ENCODE peak calls at places on chromosomes 3 and 15, in nine cellular contexts. J, Z, W, E, X, C, T, F and G are unnamed samples. For H3K4me1, the result is how much of the 10 kb centered on the place peaks cover.

GRCh38 chr3:183958775-183959174 is 58.9 kb downstream of the ABCC5 start:
- DNase-seq in J (no peak), Z (no peak), W (no peak), E (no peak), X (no peak), C (no peak), T (no peak), F (no peak), G (no peak)

GRCh38 chr15:40295297-40295696 is 12.4 kb upstream of the ANKRD63 start:
- DNase-seq in J (no peak), Z (no peak), W (no peak), E (no peak), X (no peak), C (no peak), T (no peak), F (peak), G (no peak)

GRCh38 chr3:87756616-87757015 is 302.2 kb downstream of the CGGBP1 start:
- DNase-seq in J (no peak), Z (no peak), W (no peak), E (no peak), X (no peak), C (no peak), T (no peak), F (no peak), G (no peak)

GRCh38 chr15:93210995-93211394 is 122.0 kb upstream of the RGMA start:
- DNase-seq in J (no peak), Z (no peak), W (no peak), E (no peak), X (no peak), C (no peak), T (no peak), F (no peak), G (no peak)

GRCh38 chr15:71052356-71052755 is 62.9 kb upstream of the THSD4 start:
- DNase-seq in J (no peak), Z (no peak), W (peak), E (no peak), X (no peak), C (peak), T (no peak), F (no peak), G (no peak)

GRCh38 chr3:105473521-105474223 is 107.0 kb downstream of the ALCAM start:
- DNase-seq in J (no peak), Z (no peak), W (peak), E (no peak), X (no peak), C (peak), T (no peak), F (no peak), G (no peak)

GRCh38 chr3:21766002-21766401 is 15.0 kb upstream of the ZNF385D start:
- DNase-seq in J (no peak), Z (no peak), W (no peak), E (no peak), X (no peak), C (no peak), T (no peak), F (no peak), G (no peak)

GRCh38 chr3:5250467-5251195 is 63.1 kb downstream of the EDEM1 start:
- DNase-seq in J (no peak), Z (no peak), W (no peak), E (no peak), X (no peak), C (no peak), T (no peak), F (no peak), G (no peak)

GRCh38 chr3:98402507-98402906 is 12.0 kb downstream of the OR5K3 start:
- DNase-seq in J (no peak), Z (no peak), W (no peak), E (no peak), X (no peak), C (no peak), T (no peak), F (no peak), G (no peak)

GRCh38 chr3:6921041-6921440 is 60.1 kb downstream of the GRM7 start:
- DNase-seq in J (no peak), Z (no peak), W (no peak), E (no peak), X (no peak), C (peak), T (no peak), F (no peak), G (no peak)

GRCh38 chr15:100769975-100770340 is 109.7 kb upstream of the ALDH1A3 start:
- DNase-seq in J (no peak), Z (no peak), W (no peak), E (no peak), X (no peak), C (no peak), T (no peak), F (peak), G (no peak)

DNA sequence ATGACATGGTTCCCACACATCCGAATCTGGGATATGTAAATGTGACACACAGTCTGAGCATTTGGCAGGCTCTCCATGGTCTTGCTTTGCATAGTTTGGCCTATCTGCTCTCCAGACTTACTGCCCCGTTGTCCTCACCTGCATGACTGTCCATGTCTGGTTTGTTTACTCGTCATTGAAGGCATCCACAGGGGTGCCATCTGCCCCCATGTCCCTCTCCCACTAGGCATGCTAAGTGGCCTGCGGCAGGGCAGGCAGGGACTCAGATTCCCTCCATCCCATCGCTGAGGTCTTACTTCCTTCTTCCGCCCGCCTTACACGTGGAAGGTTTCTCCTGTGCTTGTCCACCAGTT is 10.3 kb downstream of the KLF13 start:
- DNase-seq in J (no peak), Z (no peak), W (no peak), E (no peak), X (no peak), C (peak), T (no peak), F (peak), G (no peak)
- H3K4me1 ChIP-seq in J (half or more), Z (half or more), W (under half), E (under half), X (half or more), C (under half), T (half or more), F (half or more), G (half or more)

DNA sequence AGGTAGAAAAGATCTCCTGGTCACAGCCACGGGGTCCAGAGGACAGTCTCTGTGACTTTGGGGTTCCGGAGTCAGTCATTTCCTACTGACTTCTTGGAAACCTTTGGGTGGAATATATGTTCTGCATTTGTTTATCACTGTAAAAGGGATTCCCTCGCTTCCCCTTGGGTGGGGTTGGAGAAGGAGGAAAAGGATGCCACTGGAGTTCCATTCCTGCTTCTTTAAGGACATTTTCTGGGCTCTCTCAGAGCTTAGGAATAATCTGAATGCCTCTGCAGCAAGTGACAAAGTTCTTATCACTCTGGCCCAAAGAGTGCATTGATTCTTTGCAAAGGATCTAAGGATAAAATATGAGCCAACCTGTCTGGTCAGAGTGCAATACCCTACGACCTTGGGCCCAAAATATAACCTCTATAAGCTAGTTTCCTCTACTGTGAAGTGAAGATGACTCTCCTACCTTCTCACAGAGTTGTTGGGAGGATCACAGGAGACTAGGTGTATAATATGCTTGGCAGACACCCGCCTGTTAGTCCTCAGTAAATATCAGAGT is 17.2 kb downstream of the ARHGEF3 start:
- DNase-seq in J (no peak), Z (no peak), W (no peak), E (no peak), X (no peak), C (no peak), T (no peak), F (no peak), G (no peak)
- H3K4me3 ChIP-seq in J (peak), Z (no peak), W (no peak), E (no peak), X (no peak), C (no peak), T (peak), F (no peak), G (no peak)

DNA sequence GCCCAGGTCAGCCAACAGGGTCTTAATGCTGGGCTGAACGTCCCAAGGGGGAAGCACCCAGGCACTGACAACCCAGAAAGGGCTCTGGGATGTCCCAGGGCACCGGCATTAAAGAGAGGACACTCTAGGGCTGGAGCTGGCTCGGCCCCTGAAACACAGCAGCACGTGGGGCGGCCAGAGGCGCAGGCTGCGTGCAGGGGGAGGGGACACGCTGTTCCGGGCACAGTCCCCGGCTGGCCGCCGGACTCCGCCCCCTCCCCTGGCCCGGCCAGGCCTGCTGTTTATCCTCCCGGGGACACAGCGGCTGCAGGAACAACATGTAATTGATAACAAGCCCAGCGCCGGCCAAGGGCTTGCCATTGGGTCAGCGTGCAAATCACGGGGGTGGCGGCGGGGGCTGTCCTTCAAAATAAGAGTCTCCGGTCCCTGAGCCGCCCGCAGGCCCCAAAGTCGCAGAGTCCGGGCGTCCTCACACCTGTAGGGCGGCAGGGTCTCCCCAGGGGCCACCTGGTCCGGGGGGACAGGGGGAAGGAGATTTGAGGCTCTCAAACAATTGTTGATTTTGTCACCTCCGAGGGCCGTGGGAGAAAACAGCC is 1.3 kb downstream of the KLF15 start:
- DNase-seq in J (peak), Z (peak), W (peak), E (peak), X (peak), C (peak), T (no peak), F (peak), G (peak)
- H3K27ac ChIP-seq in J (no peak), Z (peak), W (no peak), E (peak), X (peak), C (no peak), T (no peak), F (peak), G (peak)

GRCh38 chr3:123695152-123695551 is 110.3 kb upstream of the HACD2 start:
- DNase-seq in J (no peak), Z (no peak), W (no peak), E (no peak), X (no peak), C (no peak), T (no peak), F (no peak), G (no peak)
- H3K4me1 ChIP-seq in J (under half), Z (half or more), W (under half), E (under half), X (half or more), C (under half), T (under half), F (half or more), G (half or more)

GRCh38 chr15:85620321-85621044 is 174.2 kb downstream of the KLHL25 start:
- DNase-seq in J (no peak), Z (no peak), W (peak), E (peak), X (no peak), C (peak), T (no peak), F (no peak), G (no peak)
- H3K4me3 ChIP-seq in J (no peak), Z (peak), W (peak), E (peak), X (peak), C (peak), T (no peak), F (peak), G (peak)

DNA sequence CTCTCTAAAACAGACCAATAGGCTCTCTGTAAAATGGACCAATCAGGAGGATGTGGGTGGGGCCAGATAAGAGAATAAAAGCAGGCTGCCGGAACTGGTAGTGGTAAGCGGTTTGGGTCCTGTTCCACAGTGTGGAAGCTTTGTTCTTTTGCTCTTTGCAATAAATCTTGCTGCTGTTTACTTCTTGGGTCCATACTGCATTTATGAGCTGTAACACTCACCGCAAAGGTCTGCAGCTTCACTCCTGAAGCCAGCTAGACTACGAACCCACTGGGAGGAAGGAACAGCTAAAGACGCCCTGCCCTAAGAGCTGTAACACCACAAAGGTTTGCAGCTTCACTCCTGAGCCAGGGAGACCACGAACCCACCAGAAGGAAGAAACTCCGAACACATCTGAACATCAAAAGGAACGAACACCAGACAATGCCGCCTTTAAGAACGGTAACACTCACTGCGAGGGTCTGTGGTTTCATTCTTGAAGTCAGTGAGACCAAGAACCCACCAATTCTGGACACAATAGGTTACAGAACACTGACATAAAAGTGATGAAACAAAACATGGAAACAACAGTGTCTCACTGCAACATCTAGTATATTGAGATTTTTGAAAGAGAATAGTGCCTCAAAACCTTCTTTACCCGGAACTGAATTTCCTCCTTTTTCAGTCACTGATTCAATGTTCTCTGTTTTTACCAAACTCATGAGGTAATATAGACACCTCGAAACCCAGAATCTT is 28.8 kb upstream of the PLSCR2 start:
- DNase-seq in J (peak), Z (no peak), W (no peak), E (no peak), X (no peak), C (no peak), T (peak), F (no peak), G (no peak)
- H3K27ac ChIP-seq in J (no peak), Z (no peak), W (no peak), E (no peak), X (no peak), C (no peak), T (peak), F (no peak), G (no peak)

DNA sequence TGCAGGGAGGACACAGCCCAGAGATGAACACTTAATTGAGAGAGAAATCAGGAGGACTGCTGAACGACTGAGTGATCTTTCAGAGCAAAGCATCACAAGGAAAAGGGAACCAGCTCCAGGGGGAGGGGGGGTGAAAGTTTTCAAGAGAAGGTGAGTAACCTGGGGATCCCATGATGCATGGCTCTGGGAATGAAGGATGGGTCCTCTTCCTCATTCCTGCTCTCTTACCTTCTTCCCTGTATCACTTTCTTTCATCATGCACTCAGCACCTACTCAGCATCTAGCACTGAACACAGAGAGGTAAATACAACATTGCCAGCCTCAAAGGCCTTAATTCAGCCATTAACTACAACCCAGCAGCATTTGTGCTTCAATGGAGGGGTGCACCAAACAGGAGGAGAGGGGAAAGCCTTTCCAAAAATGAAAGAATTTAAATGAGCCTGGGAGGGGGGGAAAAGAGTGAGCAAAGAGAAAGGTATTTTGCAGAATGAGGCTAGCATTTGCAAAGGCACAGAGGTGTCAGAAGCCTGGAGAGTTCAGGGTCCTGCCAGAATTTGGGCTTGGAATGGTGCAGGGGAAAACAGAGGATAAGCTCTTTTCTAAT is 427.4 kb downstream of the FOXP1 start:
- DNase-seq in J (no peak), Z (no peak), W (no peak), E (no peak), X (no peak), C (no peak), T (no peak), F (no peak), G (no peak)
- H3K4me1 ChIP-seq in J (under half), Z (under half), W (under half), E (under half), X (under half), C (under half), T (under half), F (under half), G (under half)

GRCh38 chr3:133479895-133480669 is 80.2 kb downstream of the BFSP2 start:
- DNase-seq in J (no peak), Z (no peak), W (no peak), E (no peak), X (no peak), C (no peak), T (no peak), F (no peak), G (no peak)
- H3K4me3 ChIP-seq in J (no peak), Z (no peak), W (no peak), E (no peak), X (no peak), C (no peak), T (no peak), F (no peak), G (no peak)

DNA sequence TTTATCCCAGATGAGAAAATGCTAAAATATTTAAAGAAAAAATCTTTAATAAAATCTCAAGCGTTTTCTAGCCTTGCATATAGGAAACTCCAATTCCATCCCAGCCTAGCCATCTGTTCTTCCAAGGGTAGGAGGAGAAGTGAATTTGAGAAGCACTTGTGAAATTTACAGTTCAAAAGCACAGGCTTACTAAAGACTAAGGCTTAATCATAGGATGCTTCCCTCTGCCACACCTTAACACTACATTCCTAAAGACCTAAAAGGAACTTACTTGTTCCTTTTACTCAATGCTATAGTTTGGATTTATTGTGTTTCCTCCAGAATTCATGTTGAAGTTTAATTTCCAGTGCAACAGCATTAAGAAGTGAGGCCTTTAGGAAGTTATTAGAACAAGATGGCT is 764.8 kb upstream of the CADM2 start:
- DNase-seq in J (no peak), Z (no peak), W (no peak), E (no peak), X (no peak), C (no peak), T (no peak), F (no peak), G (no peak)
- H3K27ac ChIP-seq in J (no peak), Z (no peak), W (no peak), E (no peak), X (no peak), C (no peak), T (no peak), F (no peak), G (no peak)